ENCODE peak calls at places on chromosomes 16 and 17, in four cellular contexts. H is cardiac fibroblast, N is stomach, R is epithelial cell of esophagus. S is an unnamed sample.
A peak's percentile ranks its signal among the peaks of the same experiment; 100 is the strongest.

GRCh38 chr17:5135726-5136579 is 20.1 kb downstream of the USP6 start:
- DNase-seq in H (no peak), N (peak; percentile 17), R (no peak), S (no peak)

GRCh38 chr17:48529191-48529979 is 1.4 kb downstream of the HOXB1 start:
- DNase-seq in H (no peak), N (no peak), R (no peak), S (no peak)

GRCh38 chr16:70372921-70373550 is 26.3 kb downstream of the DDX19A start:
- DNase-seq in H (no peak), N (no peak), R (no peak), S (no peak)

GRCh38 chr17:33292981-33293867 is at the start of gene ASIC2:
- DNase-seq in H (peak; percentile 22), N (no peak), R (peak; percentile 74), S (peak; percentile 28)

GRCh38 chr16:66741971-66742396 is 9.4 kb downstream of the DYNC1LI2 start:
- DNase-seq in H (no peak), N (no peak), R (no peak), S (no peak)

GRCh38 chr16:66924527-66925321 is 611 bp downstream of the RRAD start:
- DNase-seq in H (no peak), N (peak; percentile 49), R (no peak), S (peak; percentile 23)

GRCh38 chr16:287298-287811 is 4.4 kb downstream of the PDIA2 start:
- DNase-seq in H (no peak), N (peak; percentile 60), R (no peak), S (no peak)

GRCh38 chr16:84141143-84141670 is 3.8 kb downstream of the HSDL1 start:
- DNase-seq in H (no peak), N (no peak), R (no peak), S (no peak)

GRCh38 chr16:85302018-85302847 is 190.0 kb upstream of the CIBAR2 start:
- DNase-seq in H (no peak), N (no peak), R (peak; percentile 23), S (no peak)

GRCh38 chr17:74089869-74090464 is 113.5 kb upstream of the RPL38 start:
- DNase-seq in H (peak; percentile 10), N (peak; percentile 52), R (peak; percentile 13), S (peak; percentile 77)

GRCh38 chr16:75099738-75100615 is 16.6 kb downstream of the LDHD start:
- DNase-seq in H (no peak), N (no peak), R (no peak), S (no peak)

GRCh38 chr17:888998-889401 is 90.6 kb downstream of the NXN start:
- DNase-seq in H (no peak), N (no peak), R (no peak), S (no peak)

GRCh38 chr16:381788-382717 is at the start of gene PGAP6:
- DNase-seq in H (peak; percentile 25), N (peak; percentile 79), R (peak; percentile 43), S (peak; percentile 50)

GRCh38 chr16:28291651-28292626 is at the start of gene SBK1:
- DNase-seq in H (peak; percentile 36), N (peak; percentile 87), R (peak; percentile 82), S (peak; percentile 70)

GRCh38 chr16:86029131-86029741 is 130.3 kb downstream of the IRF8 start:
- DNase-seq in H (peak; percentile 2), N (peak; percentile 49), R (no peak), S (no peak)

GRCh38 chr17:1516403-1517161 is at the start of gene INPP5K:
- DNase-seq in H (peak; percentile 98), N (peak; percentile 99), R (peak; percentile 99), S (peak; percentile 95)

GRCh38 chr16:67104061-67104460 is 5.7 kb upstream of the PHAF1 start:
- DNase-seq in H (peak; percentile 54), N (no peak), R (no peak), S (peak; percentile 36)

GRCh38 chr16:31213877-31214704 is at the start of gene TRIM72:
- DNase-seq in H (no peak), N (no peak), R (no peak), S (no peak)

GRCh38 chr17:55086635-55087058 is 118.1 kb downstream of the STXBP4 start:
- DNase-seq in H (peak; percentile 90), N (no peak), R (peak; percentile 74), S (peak; percentile 91)

GRCh38 chr17:58911741-58912343 is 156.2 kb downstream of the PPM1E start:
- DNase-seq in H (no peak), N (no peak), R (no peak), S (no peak)

GRCh38 chr17:74513987-74514631 is 17.2 kb downstream of the CD300LB start:
- DNase-seq in H (peak; percentile 65), N (peak; percentile 25), R (peak; percentile 33), S (peak; percentile 46)

GRCh38 chr16:4891886-4892216 is 44.6 kb downstream of the UBN1 start:
- DNase-seq in H (no peak), N (no peak), R (no peak), S (no peak)

GRCh38 chr16:3909791-3910583 is 29.5 kb upstream of the CREBBP start:
- DNase-seq in H (no peak), N (no peak), R (no peak), S (no peak)

GRCh38 chr16:62741692-62742091 is 705.5 kb upstream of the CDH8 start:
- DNase-seq in H (no peak), N (no peak), R (no peak), S (no peak)

GRCh38 chr16:57865746-57866528 is 63.6 kb upstream of the KIFC3 start:
- DNase-seq in H (no peak), N (no peak), R (peak; percentile 97), S (peak; percentile 57)

GRCh38 chr17:75704963-75705875 is 16.0 kb upstream of the ITGB4 start:
- DNase-seq in H (no peak), N (no peak), R (no peak), S (no peak)

GRCh38 chr17:44587339-44587738 is 30.1 kb downstream of the FZD2 start:
- DNase-seq in H (peak; percentile 92), N (peak; percentile 51), R (peak; percentile 92), S (peak; percentile 91)

GRCh38 chr16:84085774-84086173 is 31.0 kb downstream of the MBTPS1 start:
- DNase-seq in H (no peak), N (no peak), R (no peak), S (no peak)

GRCh38 chr17:68222586-68222985 is 25.3 kb upstream of the AMZ2 start:
- DNase-seq in H (no peak), N (no peak), R (peak; percentile 9), S (no peak)

GRCh38 chr17:44281570-44281969 is 13.6 kb upstream of the SLC4A1 start:
- DNase-seq in H (no peak), N (no peak), R (no peak), S (no peak)

GRCh38 chr16:6482861-6483530 is 849.6 kb upstream of the RBFOX1 start:
- DNase-seq in H (no peak), N (no peak), R (no peak), S (no peak)

DNA sequence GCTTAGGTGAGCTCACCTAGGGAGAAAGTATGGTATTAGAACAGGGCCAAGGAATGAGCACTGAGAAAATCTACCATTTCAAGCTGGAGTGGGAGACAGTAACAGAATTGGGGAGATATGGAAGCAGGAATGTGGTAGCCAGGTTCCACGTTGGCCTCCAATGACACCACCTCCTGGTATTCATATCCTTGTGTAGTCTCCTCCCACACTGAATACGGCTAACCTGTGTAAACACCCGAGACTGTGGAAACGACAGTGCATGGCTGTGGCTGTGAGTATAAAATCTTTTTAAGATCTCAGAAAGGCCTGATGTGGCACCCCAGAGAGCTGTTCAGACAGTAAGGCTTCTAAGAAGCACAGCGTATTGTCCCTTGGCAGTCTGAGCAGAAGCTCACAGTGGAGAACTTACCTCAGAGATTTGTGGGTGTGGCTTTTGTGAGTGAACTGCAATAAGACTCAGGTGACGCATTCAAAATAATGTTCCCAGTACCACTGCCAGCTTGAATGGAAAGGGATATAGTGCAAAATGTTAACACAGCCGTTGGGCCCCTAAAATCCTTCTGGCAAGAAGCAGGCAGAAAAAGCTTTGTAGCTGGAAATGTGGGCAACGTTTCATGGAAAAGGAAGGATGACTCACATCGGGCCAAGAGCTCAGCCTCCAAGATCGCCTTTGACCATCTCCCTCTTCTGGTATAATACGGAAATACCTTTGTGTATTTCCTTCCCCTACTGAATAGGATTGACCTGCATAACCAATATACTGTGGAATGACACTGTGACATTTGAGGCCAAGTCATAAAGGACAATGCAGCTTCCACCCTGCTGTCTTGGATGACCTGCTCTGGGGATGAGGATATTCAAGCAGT is 14.4 kb downstream of the SDR42E1 start:
- DNase-seq in H (peak; percentile 77), N (no peak), R (peak; percentile 50), S (peak; percentile 79)
- TF ChIP-seq CTCF in H (peak; percentile 50), N (peak; percentile 10), R (peak; percentile 20), S (peak; percentile 61)

GRCh38 chr17:42559076-42559475 is 2.9 kb upstream of the COASY start:
- DNase-seq in H (no peak), N (no peak), R (no peak), S (no peak)

GRCh38 chr17:42553866-42554249 is 1.1 kb downstream of the HSD17B1 start:
- DNase-seq in H (peak; percentile 26), N (peak; percentile 48), R (peak; percentile 67), S (peak; percentile 32)

GRCh38 chr17:42553161-42553818 is 567 bp downstream of the HSD17B1 start:
- DNase-seq in H (peak; percentile 69), N (no peak), R (peak; percentile 93), S (no peak)

GRCh38 chr17:42555122-42555622 is 2.4 kb downstream of the HSD17B1 start:
- DNase-seq in H (no peak), N (no peak), R (no peak), S (no peak)

DNA sequence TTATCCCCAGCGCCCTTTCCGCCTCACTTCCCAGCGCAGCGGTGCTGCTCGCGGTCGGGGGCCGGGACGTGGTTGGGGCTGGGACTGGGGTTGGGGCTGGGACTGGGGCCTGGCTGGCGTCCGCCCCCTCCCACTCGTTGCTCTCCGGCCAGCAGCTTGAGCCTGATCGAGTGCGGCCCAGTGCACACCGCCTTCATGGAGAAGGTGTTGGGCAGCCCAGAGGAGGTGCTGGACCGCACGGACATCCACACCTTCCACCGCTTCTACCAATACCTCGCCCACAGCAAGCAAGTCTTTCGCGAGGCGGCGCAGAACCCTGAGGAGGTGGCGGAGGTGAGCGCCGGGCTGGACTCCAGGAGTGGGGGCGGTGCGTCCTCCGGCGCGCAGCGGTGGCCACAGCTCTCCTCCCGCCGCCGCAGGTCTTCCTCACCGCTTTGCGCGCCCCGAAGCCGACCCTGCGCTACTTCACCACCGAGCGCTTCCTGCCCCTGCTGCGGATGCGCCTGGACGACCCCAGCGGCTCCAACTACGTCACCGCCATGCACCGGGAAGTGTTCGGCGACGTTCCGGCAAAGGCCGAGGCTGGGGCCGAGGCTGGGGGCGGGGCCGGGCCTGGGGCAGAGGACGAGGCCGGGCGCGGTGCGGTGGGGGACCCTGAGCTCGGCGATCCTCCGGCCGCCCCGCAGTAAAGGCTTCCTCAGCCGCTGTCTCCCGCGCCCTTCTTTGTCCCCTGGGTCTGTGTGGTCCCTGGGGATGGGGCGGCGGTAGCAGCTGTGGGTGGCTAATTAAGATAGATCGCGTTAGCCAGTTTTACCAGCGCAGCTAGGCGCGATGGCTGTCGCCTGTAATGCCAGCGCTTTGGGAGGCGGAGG is 1.8 kb downstream of the HSD17B1 start:
- DNase-seq in H (peak; percentile 67), N (peak; percentile 88), R (peak; percentile 60), S (peak; percentile 63)
- TF ChIP-seq CTCF in H (no peak), N (no peak), R (no peak), S (no peak)

GRCh38 chr17:42775534-42776098 is 2.4 kb downstream of the VPS25 start:
- DNase-seq in H (peak; percentile 85), N (no peak), R (no peak), S (no peak)
- TF ChIP-seq CTCF in H (peak; percentile 32), N (no peak), R (no peak), S (no peak)

GRCh38 chr16:11252482-11252931 is 3.5 kb downstream of the SOCS1 start:
- DNase-seq in H (no peak), N (no peak), R (no peak), S (no peak)
- TF ChIP-seq CTCF in H (no peak), N (no peak), R (no peak), S (no peak)